ENCODE peak calls at places on chromosomes 13 and 19, in six cellular contexts. F is GM10248, C is lower lobe of right lung, A is PC-3, R is fibroblast of pulmonary artery, H is astrocyte of the spinal cord. V is an unnamed sample.

GRCh38 chr13:28837111-28837510 is 17.0 kb downstream of the MTUS2 start:
- DNase-seq in A (no peak), F (no peak), R (no peak), C (no peak), H (no peak), V (no peak)

GRCh38 chr19:14147797-14148605 is 11.6 kb upstream of the ASF1B start:
- DNase-seq in R (peak; percentile 75), F (peak; percentile 74), H (peak; percentile 54), C (peak; percentile 75), A (peak; percentile 77), V (peak; percentile 83)

GRCh38 chr13:110714798-110715394 is 1.4 kb downstream of the ING1 start:
- DNase-seq in H (peak; percentile 47), A (peak; percentile 37), F (no peak), R (peak; percentile 50), C (peak; percentile 79), V (no peak)

GRCh38 chr19:6739884-6740588 is 556 bp downstream of the TRIP10 start:
- DNase-seq in A (no peak), H (peak; percentile 15), F (no peak), R (no peak), C (peak; percentile 69), V (peak; percentile 71)

GRCh38 chr13:90717451-90717936 is 630.0 kb upstream of the MIR17HG start:
- DNase-seq in R (peak; percentile 89), F (no peak), A (peak; percentile 57), C (no peak), H (peak; percentile 86), V (no peak)

GRCh38 chr13:111006508-111007031 is 91.7 kb upstream of the ANKRD10 start:
- DNase-seq in F (no peak), R (peak; percentile 89), C (no peak), H (peak; percentile 96), A (no peak), V (no peak)

GRCh38 chr13:48415516-48415915 is 2.6 kb upstream of the LPAR6 start:
- DNase-seq in R (no peak), C (no peak), F (no peak), A (peak; percentile 70), H (no peak), V (no peak)

GRCh38 chr19:49355890-49356289 is 6.3 kb downstream of the TEAD2 start:
- DNase-seq in C (peak; percentile 61), H (no peak), A (no peak), R (peak; percentile 76), F (no peak), V (no peak)

GRCh38 chr13:33349996-33350826 is 64.7 kb upstream of the STARD13 start:
- DNase-seq in A (peak; percentile 37), F (peak; percentile 26), C (peak; percentile 74), R (peak; percentile 52), H (peak; percentile 39), V (peak; percentile 45)

GRCh38 chr13:27149702-27150101 is 21.9 kb downstream of the USP12 start:
- DNase-seq in A (no peak), R (no peak), F (no peak), C (no peak), H (no peak), V (no peak)

GRCh38 chr13:102582256-102582655 is 14.5 kb upstream of the TPP2 start:
- DNase-seq in F (no peak), C (no peak), R (no peak), A (no peak), H (no peak), V (no peak)

GRCh38 chr13:102589291-102589822 is 7.4 kb upstream of the TPP2 start:
- DNase-seq in C (no peak), F (no peak), A (no peak), H (no peak), R (no peak), V (no peak)

GRCh38 chr13:102587916-102588315 is 8.9 kb upstream of the TPP2 start:
- DNase-seq in F (no peak), C (no peak), H (no peak), R (no peak), A (no peak), V (no peak)

GRCh38 chr13:102584423-102584822 is 12.4 kb upstream of the TPP2 start:
- DNase-seq in C (no peak), H (no peak), F (no peak), A (no peak), R (no peak), V (no peak)

DNA sequence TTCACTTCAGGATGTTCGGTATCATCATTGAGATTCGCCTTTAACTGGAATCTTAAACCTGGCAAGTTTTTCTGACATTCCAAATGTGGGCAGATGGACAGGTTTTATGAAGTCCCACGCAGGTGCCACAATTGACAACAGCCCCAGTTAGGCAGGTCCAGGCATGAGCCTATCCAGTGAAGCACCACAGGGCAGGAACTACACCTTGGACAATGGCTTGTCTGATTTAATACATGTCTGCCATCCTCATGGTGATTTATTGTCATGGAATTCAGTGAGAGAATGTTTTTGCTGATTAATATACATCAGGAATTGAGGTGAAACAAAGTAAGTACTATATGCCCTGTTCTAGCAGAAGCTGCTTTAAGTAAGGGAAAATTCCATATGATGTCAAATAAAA is 10.2 kb upstream of the TPP2 start:
- DNase-seq in A (no peak), F (no peak), C (no peak), R (no peak), H (no peak), V (no peak)
- TF ChIP-seq CTCF in A (no peak), F (no peak), C (no peak), R (no peak), H (no peak), V (no peak)

GRCh38 chr19:34733826-34734600 is at the start of gene ZNF181:
- DNase-seq in H (peak; percentile 89), R (peak; percentile 92), A (peak; percentile 79), C (peak; percentile 92), F (peak; percentile 87), V (peak; percentile 88)
- TF ChIP-seq CTCF in H (no peak), R (no peak), A (no peak), C (no peak), F (no peak), V (no peak)

GRCh38 chr19:35483089-35483488 is 7.2 kb downstream of the KRTDAP start:
- DNase-seq in H (no peak), C (no peak), A (no peak), R (no peak), F (no peak), V (no peak)
- TF ChIP-seq CTCF in H (no peak), C (no peak), A (no peak), R (no peak), F (no peak), V (no peak)

GRCh38 chr19:19321143-19321577 is 531 bp downstream of the MAU2 start:
- DNase-seq in R (no peak), H (no peak), A (peak; percentile 29), F (no peak), C (no peak), V (no peak)
- TF ChIP-seq CTCF in R (no peak), H (no peak), A (no peak), F (no peak), C (no peak), V (no peak)

GRCh38 chr13:98405107-98405571 is 171.8 kb downstream of the STK24 start:
- DNase-seq in A (no peak), R (peak; percentile 53), H (peak; percentile 12), C (no peak), F (no peak), V (no peak)
- TF ChIP-seq CTCF in A (peak; percentile 10), R (no peak), H (no peak), C (no peak), F (peak; percentile 5), V (no peak)

GRCh38 chr13:43114504-43114903 is 91.1 kb downstream of the DNAJC15 start:
- DNase-seq in F (no peak), A (no peak), R (no peak), H (no peak), C (no peak), V (no peak)

GRCh38 chr13:43113603-43114002 is 90.2 kb downstream of the DNAJC15 start:
- DNase-seq in H (no peak), A (no peak), F (no peak), C (no peak), R (no peak), V (no peak)

GRCh38 chr13:43119206-43119605 is 95.8 kb downstream of the DNAJC15 start:
- DNase-seq in A (no peak), F (no peak), R (no peak), C (no peak), H (no peak), V (no peak)

GRCh38 chr13:43111887-43112400 is 88.6 kb downstream of the DNAJC15 start:
- DNase-seq in A (no peak), H (no peak), C (no peak), F (no peak), R (no peak), V (no peak)

GRCh38 chr13:43116242-43116641 is 92.9 kb downstream of the DNAJC15 start:
- DNase-seq in H (no peak), R (no peak), A (no peak), F (no peak), C (no peak), V (no peak)
- TF ChIP-seq CTCF in H (no peak), R (no peak), A (peak; percentile 35), F (no peak), C (no peak), V (no peak)

GRCh38 chr19:45380107-45380506 is 9.7 kb upstream of the ERCC2 start:
- DNase-seq in H (no peak), F (no peak), C (no peak), R (no peak), A (no peak), V (no peak)

GRCh38 chr19:45382426-45382825 is 12.1 kb upstream of the ERCC2 start:
- DNase-seq in R (no peak), A (no peak), H (no peak), C (no peak), F (no peak), V (no peak)

GRCh38 chr19:45391346-45391745 is 13.5 kb downstream of the PPP1R13L start:
- DNase-seq in H (no peak), F (no peak), A (peak; percentile 25), R (no peak), C (no peak), V (peak; percentile 31)

GRCh38 chr19:45385392-45386221 is 15.2 kb upstream of the ERCC2 start:
- DNase-seq in F (no peak), A (no peak), R (no peak), H (no peak), C (no peak), V (no peak)
- TF ChIP-seq CTCF in F (no peak), A (no peak), R (no peak), H (no peak), C (no peak), V (no peak)

V was measured in GM13976.